ENCODE peak calls at places on chromosome 11, in seven cellular contexts. B, A, M, D, P, T and S are unnamed samples.

GRCh38 chr11:83760942-83761341 is 474.8 kb upstream of the CCDC90B start:
- DNase-seq in M (no peak), T (no peak), P (no peak), A (no peak), D (no peak), B (no peak), S (no peak)

GRCh38 chr11:87454246-87454645 is 416.5 kb downstream of the TMEM135 start:
- DNase-seq in P (peak; percentile 59), A (no peak), M (no peak), D (no peak), T (no peak), B (no peak), S (peak; percentile 15)

GRCh38 chr11:45643585-45643984 is 21.8 kb downstream of the CHST1 start:
- DNase-seq in P (no peak), D (no peak), A (no peak), B (no peak), T (no peak), M (no peak), S (no peak)

GRCh38 chr11:6667733-6668374 is 12.2 kb upstream of the DCHS1 start:
- DNase-seq in M (peak; percentile 24), A (no peak), P (no peak), T (peak; percentile 69), D (no peak), B (no peak), S (no peak)

GRCh38 chr11:15107730-15108515 is 6.8 kb upstream of the INSC start:
- DNase-seq in B (no peak), A (no peak), D (no peak), M (no peak), T (no peak), P (no peak), S (no peak)

GRCh38 chr11:44936951-44937543 is 13.6 kb downstream of the TP53I11 start:
- DNase-seq in M (no peak), A (no peak), P (no peak), B (no peak), T (no peak), D (no peak), S (no peak)

GRCh38 chr11:29261831-29262230 is 755.0 kb downstream of the KCNA4 start:
- DNase-seq in B (no peak), A (no peak), T (no peak), P (no peak), D (no peak), M (no peak), S (no peak)

GRCh38 chr11:37946155-37946766 is 1348.2 kb upstream of the RAG2 start:
- DNase-seq in M (no peak), B (no peak), D (no peak), A (peak; percentile 75), P (peak; percentile 12), T (peak; percentile 83), S (no peak)

GRCh38 chr11:67286621-67287333 is 2.3 kb upstream of the ANKRD13D start:
- DNase-seq in B (peak; percentile 60), A (no peak), M (no peak), P (no peak), D (no peak), T (no peak), S (no peak)

GRCh38 chr11:83687787-83688186 is 401.6 kb upstream of the CCDC90B start:
- DNase-seq in P (no peak), M (no peak), D (no peak), A (no peak), T (no peak), B (no peak), S (no peak)

DNA sequence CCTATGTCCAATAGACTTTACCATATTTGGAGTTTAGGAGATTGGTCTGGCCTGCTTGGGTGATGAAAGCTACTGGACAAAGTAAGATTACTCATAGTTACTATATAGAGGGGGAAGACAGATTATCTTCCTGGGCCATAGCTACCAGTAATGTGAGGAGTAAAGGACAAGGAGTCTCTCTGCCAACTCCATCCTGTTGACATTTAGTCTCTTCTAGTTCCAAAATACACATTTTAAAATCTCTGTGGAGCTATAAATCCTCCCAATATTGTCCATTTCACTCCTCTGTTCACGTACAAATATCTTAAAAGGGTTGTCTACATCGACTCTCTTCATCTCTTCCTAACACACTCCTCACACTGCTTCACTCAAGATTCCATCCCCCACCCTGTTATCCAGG is 1.1 kb upstream of the OR51D1 start:
- DNase-seq in A (no peak), T (no peak), D (no peak), M (no peak), P (no peak), B (no peak), S (no peak)
- H3K4me1 ChIP-seq in A (no peaks in the 10 kb centered on the region), T (no peaks in the 10 kb centered on the region), D (no peaks in the 10 kb centered on the region), M (peaks cover 16% of the 10 kb centered on the region), P (no peaks in the 10 kb centered on the region), B (no peaks in the 10 kb centered on the region), S (no peaks in the 10 kb centered on the region)

DNA sequence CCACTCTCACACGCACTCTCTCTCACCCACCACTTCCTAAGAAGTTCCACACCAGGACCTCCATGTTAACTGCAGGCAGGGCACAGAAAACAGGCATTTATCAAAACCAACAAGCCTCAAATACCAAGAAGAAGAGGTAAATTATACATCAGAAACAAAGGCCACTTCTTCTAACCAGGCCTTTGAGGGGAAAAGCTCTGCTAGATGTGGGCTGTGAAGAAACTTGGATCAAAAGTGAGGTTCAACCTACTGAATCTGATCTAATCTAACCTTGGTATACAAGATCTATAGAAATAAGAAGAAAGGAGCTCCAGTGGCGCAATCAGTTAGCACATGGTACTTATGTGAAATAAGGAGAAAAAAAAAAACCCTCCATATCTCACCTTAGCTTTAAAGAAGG is 91.9 kb downstream of the FAM168A start:
- DNase-seq in B (no peak), P (no peak), D (no peak), T (no peak), A (no peak), M (no peak), S (no peak)
- H3K4me3 ChIP-seq in B (no peak overlapping the region), P (no peak overlapping the region), D (no peak overlapping the region), T (no peak overlapping the region), A (no peak overlapping the region), M (no peak overlapping the region), S (no peak overlapping the region)

GRCh38 chr11:78040691-78041379 is 17.8 kb upstream of the KCTD14 start:
- DNase-seq in A (no peak), T (peak; percentile 68), M (no peak), P (no peak), B (no peak), D (no peak), S (no peak)
- H3K27ac ChIP-seq in A (no peak overlapping the region), T (no peak overlapping the region), M (peak overlapping the region; percentile 56), P (peak overlapping the region; percentile 75), B (no peak overlapping the region), D (peak overlapping the region; percentile 74), S (no peak overlapping the region)

DNA sequence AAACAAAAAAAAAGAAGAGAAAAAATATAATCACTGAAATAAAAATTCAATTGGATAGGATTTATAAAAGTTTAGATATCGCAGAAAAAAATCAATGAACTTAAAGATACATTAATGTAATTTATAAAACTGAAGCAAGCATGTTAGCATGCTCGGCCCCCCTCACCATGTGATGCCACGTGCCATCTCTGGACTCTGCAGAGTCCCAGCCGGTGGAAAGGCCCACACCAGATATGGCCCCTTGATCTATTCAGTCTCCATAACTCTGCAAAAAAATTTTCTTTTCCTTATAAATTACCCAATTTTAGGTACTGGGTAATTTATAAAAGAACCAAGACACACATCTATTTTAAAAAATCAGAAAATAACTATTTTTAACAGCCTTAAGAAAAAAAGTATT is 476.0 kb upstream of the ANO3 start:
- DNase-seq in P (no peak), B (no peak), M (no peak), A (no peak), T (no peak), D (no peak), S (no peak)
- H3K4me1 ChIP-seq in P (peaks cover 2% of the 10 kb centered on the region), B (peaks cover 2% of the 10 kb centered on the region), M (no peaks in the 10 kb centered on the region), A (no peaks in the 10 kb centered on the region), T (no peaks in the 10 kb centered on the region), D (no peaks in the 10 kb centered on the region), S (no peaks in the 10 kb centered on the region)

DNA sequence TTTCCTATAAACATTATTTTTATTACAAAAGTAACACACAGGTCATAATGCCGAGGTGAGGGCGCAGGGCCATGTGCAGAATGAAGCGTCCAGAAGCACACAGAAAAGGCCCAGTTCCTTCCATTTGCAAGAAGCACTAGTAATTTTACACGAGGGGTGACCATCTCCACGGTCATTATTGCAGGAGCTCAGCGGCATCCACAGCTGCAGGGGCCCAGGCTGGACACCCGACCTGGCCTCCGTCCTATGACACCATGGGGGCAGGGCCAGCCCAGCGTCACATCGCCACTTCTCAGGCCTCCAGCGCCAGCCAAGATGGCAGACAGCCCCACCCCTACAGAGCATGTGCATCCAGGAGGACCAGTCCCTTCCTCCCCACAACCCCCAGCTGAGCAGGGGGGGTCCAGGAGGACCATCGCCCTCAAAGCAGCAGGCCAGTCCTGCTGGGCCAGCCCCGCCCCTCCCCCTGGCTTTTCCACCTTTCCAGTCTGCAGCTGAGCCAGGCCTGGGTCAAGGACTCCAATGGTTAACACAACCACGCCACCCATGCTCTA is 3.5 kb downstream of the IGF2 start:
- DNase-seq in A (no peak), B (peak; percentile 54), D (no peak), M (no peak), T (no peak), P (no peak), S (no peak)
- H3K4me3 ChIP-seq in A (no peak overlapping the region), B (peak overlapping the region; percentile 55), D (no peak overlapping the region), M (no peak overlapping the region), T (no peak overlapping the region), P (no peak overlapping the region), S (no peak overlapping the region)

GRCh38 chr11:1879342-1879940 is 12.3 kb downstream of the PRR33 start:
- DNase-seq in P (no peak), A (no peak), D (peak; percentile 60), B (no peak), T (no peak), M (no peak), S (no peak)
- H3K27ac ChIP-seq in P (peak overlapping the region; percentile 68), A (no peak overlapping the region), D (no peak overlapping the region), B (peak overlapping the region; percentile 84), T (no peak overlapping the region), M (peak overlapping the region; percentile 97), S (no peak overlapping the region)

DNA sequence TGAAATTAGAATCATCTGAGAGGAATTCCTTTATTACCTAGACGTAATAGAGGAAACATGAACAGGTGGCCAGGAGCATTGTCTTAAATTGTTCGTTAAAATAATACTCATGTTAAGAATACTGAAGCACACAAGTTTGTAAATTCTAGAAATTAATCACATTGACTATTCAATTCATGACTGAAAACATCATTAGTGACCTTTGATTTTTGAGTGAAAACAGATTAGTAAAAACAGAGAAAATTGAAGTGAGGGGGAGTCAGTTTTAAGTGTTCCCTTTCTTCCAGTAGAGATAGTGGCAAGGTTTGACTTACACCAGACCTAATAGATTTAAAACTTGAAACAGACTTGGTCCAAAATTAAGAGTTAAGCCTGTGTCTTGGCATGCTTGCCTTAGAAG is 1.4 kb downstream of the ZFP91 start:
- DNase-seq in P (no peak), B (no peak), M (no peak), D (no peak), T (no peak), A (no peak), S (no peak)
- H3K4me1 ChIP-seq in P (peaks cover 32% of the 10 kb centered on the region), B (peaks cover 68% of the 10 kb centered on the region), M (peaks cover 72% of the 10 kb centered on the region), D (peaks cover 48% of the 10 kb centered on the region), T (no peaks in the 10 kb centered on the region), A (peaks cover 2% of the 10 kb centered on the region), S (peaks cover 42% of the 10 kb centered on the region)